ENCODE peak calls at places on chromosomes 16 and 17, in seven cellular contexts. L is mesenchymal stem cell, D is H9, O is IMR-90, A is H1, C is mesendoderm, I is trophoblast cell. P is an unnamed sample.

GRCh38 chr16:66296591-66296990 is 69.9 kb upstream of the CDH5 start:
- DNase-seq in L (no peak), D (peak; percentile 9), O (no peak), A (no peak), C (no peak), I (no peak), P (no peak)

GRCh38 chr17:59362811-59363205 is 31.4 kb downstream of the YPEL2 start:
- DNase-seq in L (no peak), D (no peak), O (no peak), A (no peak), C (no peak), I (no peak), P (no peak)

GRCh38 chr16:84842516-84843148 is 22.8 kb downstream of the CRISPLD2 start:
- DNase-seq in L (no peak), D (no peak), O (no peak), A (no peak), C (no peak), I (no peak), P (no peak)

GRCh38 chr16:58448890-58449289 is 51.1 kb upstream of the NDRG4 start:
- DNase-seq in L (no peak), D (no peak), O (no peak), A (no peak), C (no peak), I (no peak), P (no peak)

GRCh38 chr17:80236911-80237310 is 16.7 kb downstream of the SLC26A11 start:
- DNase-seq in L (no peak), D (peak; percentile 63), O (no peak), A (no peak), C (no peak), I (no peak), P (no peak)

GRCh38 chr16:84243732-84244131 is 3.9 kb upstream of the KCNG4 start:
- DNase-seq in L (no peak), D (no peak), O (no peak), A (no peak), C (no peak), I (no peak), P (no peak)

GRCh38 chr17:83149761-83150251 is 70.4 kb downstream of the METRNL start:
- DNase-seq in L (no peak), D (peak; percentile 25), O (peak; percentile 40), A (no peak), C (no peak), I (no peak), P (no peak)

GRCh38 chr16:28531777-28532744 is 6.7 kb downstream of the NUPR1 start:
- DNase-seq in L (peak; percentile 23), D (peak; percentile 89), O (no peak), A (peak; percentile 69), C (peak; percentile 67), I (peak; percentile 70), P (peak; percentile 35)

GRCh38 chr16:89197033-89197632 is 3.2 kb downstream of the SLC22A31 start:
- DNase-seq in L (no peak), D (no peak), O (no peak), A (no peak), C (no peak), I (no peak), P (no peak)

GRCh38 chr17:71071837-71072236 is 902.5 kb downstream of the KCNJ2 start:
- DNase-seq in L (peak; percentile 99), D (no peak), O (peak; percentile 99), A (no peak), C (peak; percentile 42), I (peak; percentile 46), P (no peak)

GRCh38 chr16:85563515-85564276 is 49.4 kb upstream of the GSE1 start:
- DNase-seq in L (peak; percentile 82), D (no peak), O (peak; percentile 37), A (peak; percentile 49), C (no peak), I (no peak), P (no peak)

GRCh38 chr17:43667506-43668438 is 6.0 kb upstream of the MEOX1 start:
- DNase-seq in L (no peak), D (no peak), O (peak; percentile 81), A (no peak), C (no peak), I (peak; percentile 72), P (no peak)

GRCh38 chr16:31141489-31142108 is 6.1 kb upstream of the PRSS8 start:
- DNase-seq in L (peak; percentile 89), D (peak; percentile 54), O (peak; percentile 84), A (no peak), C (no peak), I (no peak), P (no peak)

GRCh38 chr16:85716016-85716679 is 27.4 kb upstream of the GINS2 start:
- DNase-seq in L (no peak), D (no peak), O (no peak), A (no peak), C (no peak), I (no peak), P (no peak)

GRCh38 chr16:55464375-55464774 is 14.6 kb upstream of the MMP2 start:
- DNase-seq in L (no peak), D (no peak), O (no peak), A (no peak), C (no peak), I (no peak), P (no peak)

GRCh38 chr16:16019488-16019887 is 70.1 kb downstream of the ABCC1 start:
- DNase-seq in L (peak; percentile 62), D (no peak), O (peak; percentile 54), A (no peak), C (no peak), I (no peak), P (no peak)

GRCh38 chr16:47069291-47069690 is 74.5 kb downstream of the NETO2 start:
- DNase-seq in L (no peak), D (no peak), O (no peak), A (no peak), C (no peak), I (no peak), P (no peak)

DNA sequence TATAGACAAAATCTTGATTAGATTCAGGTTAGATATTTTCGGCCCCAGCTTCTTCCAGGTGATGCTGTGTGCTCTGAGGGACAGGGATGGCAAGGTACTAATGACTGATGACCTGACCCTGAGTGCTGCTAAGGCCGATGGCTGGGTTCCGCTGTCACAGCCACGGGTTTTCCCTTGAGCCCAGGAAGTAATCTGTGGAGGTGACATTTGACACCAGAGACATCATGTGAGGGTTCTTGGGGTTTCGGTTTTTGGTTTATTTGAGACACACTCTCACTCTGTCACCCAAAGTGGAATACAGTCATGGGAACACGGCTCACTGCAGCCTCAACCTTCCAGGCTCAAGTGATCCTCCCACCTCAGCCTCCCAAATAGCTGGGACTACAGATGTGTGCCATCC is 9.8 kb downstream of the OTOP3 start:
- DNase-seq in L (no peak), D (no peak), O (no peak), A (no peak), C (no peak), I (no peak), P (no peak)
- H2BK5ac ChIP-seq in L (no peak overlapping the region), D (no peak overlapping the region), O (no peak overlapping the region), A (no peak overlapping the region), C (no peak overlapping the region), I (no peak overlapping the region), P (no peak overlapping the region)

GRCh38 chr17:45366049-45366448 is 49.2 kb upstream of the MAP3K14 start:
- DNase-seq in L (no peak), D (peak; percentile 24), O (no peak), A (no peak), C (no peak), I (no peak), P (no peak)
- H2BK5ac ChIP-seq in L (no peak overlapping the region), D (no peak overlapping the region), O (no peak overlapping the region), A (peak overlapping the region; percentile 72), C (no peak overlapping the region), I (no peak overlapping the region), P (peak overlapping the region; percentile 72)

GRCh38 chr17:79160980-79161621 is 86.5 kb downstream of the ENGASE start:
- DNase-seq in L (no peak), D (peak; percentile 58), O (no peak), A (no peak), C (peak; percentile 90), I (no peak), P (no peak)

GRCh38 chr17:79159926-79160325 is 85.3 kb downstream of the ENGASE start:
- DNase-seq in L (no peak), D (no peak), O (no peak), A (no peak), C (peak; percentile 70), I (no peak), P (no peak)

GRCh38 chr17:79156463-79157095 is 82.0 kb downstream of the ENGASE start:
- DNase-seq in L (no peak), D (no peak), O (no peak), A (no peak), C (no peak), I (no peak), P (no peak)

GRCh38 chr17:79162012-79162577 is 87.5 kb downstream of the ENGASE start:
- DNase-seq in L (no peak), D (no peak), O (no peak), A (no peak), C (no peak), I (no peak), P (no peak)

DNA sequence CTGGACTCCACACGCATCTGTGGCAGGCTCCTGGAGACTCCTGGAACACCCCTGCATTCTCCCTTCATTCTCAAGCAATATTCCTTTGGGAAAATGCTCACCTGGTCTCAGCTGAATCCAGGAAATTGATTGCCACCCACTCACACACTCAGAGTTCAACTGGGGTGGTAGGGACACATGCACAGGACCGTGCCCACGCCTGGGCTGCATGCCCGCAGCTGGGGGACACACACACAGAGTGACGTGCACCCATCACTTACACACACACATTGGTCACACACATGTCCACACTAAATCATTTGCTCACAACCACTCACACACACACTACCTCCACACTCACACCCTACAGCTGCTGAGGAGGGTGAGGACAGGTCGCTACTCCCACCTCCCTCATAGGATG is 84.8 kb downstream of the ENGASE start:
- DNase-seq in L (no peak), D (no peak), O (no peak), A (no peak), C (no peak), I (no peak), P (no peak)
- H2BK5ac ChIP-seq in L (no peak overlapping the region), D (no peak overlapping the region), O (no peak overlapping the region), A (no peak overlapping the region), C (no peak overlapping the region), I (no peak overlapping the region), P (peak overlapping the region; percentile 24)

DNA sequence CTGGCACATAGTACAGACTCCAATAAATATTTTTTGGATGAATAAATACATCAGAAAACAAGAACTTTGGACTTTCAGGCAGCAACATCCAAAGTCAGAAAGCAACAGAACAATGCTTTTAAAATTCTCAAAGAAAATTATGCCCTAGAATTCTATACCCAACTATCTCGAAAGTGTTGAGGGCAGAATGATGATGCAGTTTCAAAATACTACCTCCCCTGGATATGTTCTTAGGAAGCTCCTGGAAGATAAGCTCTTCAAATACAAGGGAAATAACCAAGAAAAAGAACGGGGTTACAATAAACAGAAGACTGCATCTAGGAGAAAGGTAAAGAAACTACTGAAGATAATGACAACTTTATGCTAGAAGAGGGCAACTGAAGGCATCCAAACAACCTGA is 11.0 kb downstream of the SIAH1 start:
- DNase-seq in L (no peak), D (no peak), O (no peak), A (no peak), C (no peak), I (no peak), P (no peak)
- H2BK5ac ChIP-seq in L (no peak overlapping the region), D (no peak overlapping the region), O (no peak overlapping the region), A (no peak overlapping the region), C (no peak overlapping the region), I (no peak overlapping the region), P (no peak overlapping the region)

GRCh38 chr17:32319548-32319905 is 22.4 kb downstream of the C17orf75 start:
- DNase-seq in L (peak; percentile 58), D (peak; percentile 91), O (peak; percentile 41), A (peak; percentile 98), C (peak; percentile 79), I (peak; percentile 64), P (peak; percentile 61)
- H2BK5ac ChIP-seq in L (no peak overlapping the region), D (no peak overlapping the region), O (no peak overlapping the region), A (no peak overlapping the region), C (no peak overlapping the region), I (no peak overlapping the region), P (no peak overlapping the region)